ENCODE peak calls at places on chromosomes 5 and 9, in ten cellular contexts. O is choroid plexus epithelial cell, D is stomach, W is heart left ventricle, S is left ventricle myocardium inferior, Y is brain microvascular endothelial cell, X is hepatocyte, J is uterus, E is foreskin fibroblast, M is Peyer's patch. Z is an unnamed sample.

GRCh38 chr5:10898489-10898888 is 137.5 kb upstream of the DAP start:
- DNase-seq in O (no peak), Y (no peak), W (no peak), X (no peak), M (no peak), D (no peak), E (no peak), S (no peak), J (no peak), Z (no peak)

GRCh38 chr9:93697352-93698139 is 121.2 kb downstream of the PHF2 start:
- DNase-seq in O (no peak), X (no peak), Y (no peak), E (no peak), J (no peak), S (no peak), D (no peak), M (no peak), W (no peak), Z (no peak)

GRCh38 chr5:122501087-122501435 is 189.0 kb downstream of the SNCAIP start:
- DNase-seq in X (peak; percentile 38), D (no peak), J (no peak), M (no peak), E (peak; percentile 37), O (peak; percentile 40), S (no peak), Y (no peak), W (no peak), Z (peak; percentile 6)

GRCh38 chr5:42836070-42836769 is 24.5 kb upstream of the SELENOP start:
- DNase-seq in D (no peak), S (no peak), O (no peak), M (no peak), E (no peak), X (no peak), Y (no peak), W (no peak), J (no peak), Z (no peak)

GRCh38 chr5:51378778-51379652 is 4.2 kb upstream of the ISL1 start:
- DNase-seq in M (no peak), X (no peak), S (no peak), J (no peak), D (no peak), E (peak; percentile 73), Y (no peak), O (peak; percentile 16), W (no peak), Z (peak; percentile 20)

GRCh38 chr5:154198611-154199230 is 8.2 kb downstream of the GALNT10 start:
- DNase-seq in X (no peak), S (no peak), D (no peak), E (peak; percentile 76), Y (peak; percentile 80), W (no peak), J (no peak), O (peak; percentile 71), M (no peak), Z (peak; percentile 24)

GRCh38 chr5:55467862-55468551 is 66.8 kb downstream of the PLPP1 start:
- DNase-seq in Y (no peak), J (no peak), M (no peak), O (no peak), D (no peak), E (no peak), S (no peak), W (no peak), X (no peak), Z (no peak)

GRCh38 chr5:80071510-80072021 is 36.4 kb downstream of the THBS4 start:
- DNase-seq in M (no peak), S (no peak), Y (no peak), E (no peak), W (no peak), D (no peak), O (no peak), X (no peak), J (no peak), Z (no peak)

GRCh38 chr9:97529363-97530076 is 28.1 kb downstream of the TMOD1 start:
- DNase-seq in W (peak; percentile 77), S (peak; percentile 47), J (no peak), E (no peak), O (no peak), M (no peak), Y (peak; percentile 7), X (no peak), D (no peak), Z (no peak)

GRCh38 chr5:157801-158200 is 33.5 kb upstream of the LRRC14B start:
- DNase-seq in M (no peak), Y (no peak), W (no peak), X (no peak), S (no peak), O (no peak), E (no peak), D (no peak), J (no peak), Z (no peak)

GRCh38 chr9:127520941-127521918 is 69.9 kb downstream of the LRSAM1 start:
- DNase-seq in S (no peak), J (no peak), O (peak; percentile 94), X (peak; percentile 41), Y (peak; percentile 69), E (peak; percentile 82), M (no peak), D (no peak), W (no peak), Z (peak; percentile 57)

GRCh38 chr5:135016926-135017325 is 17.1 kb downstream of the PITX1 start:
- DNase-seq in X (no peak), E (no peak), J (peak; percentile 8), Y (no peak), M (peak; percentile 22), W (no peak), O (no peak), D (peak; percentile 41), S (no peak), Z (no peak)

GRCh38 chr9:61671276-61671973 is 481.6 kb downstream of the SPATA31A7 start:
- DNase-seq in Y (no peak), E (no peak), J (peak; percentile 7), S (no peak), W (no peak), O (no peak), D (no peak), X (no peak), M (no peak), Z (no peak)

GRCh38 chr9:68755752-68756151 is 50.7 kb downstream of the PIP5K1B start:
- DNase-seq in O (no peak), D (no peak), E (no peak), W (no peak), S (no peak), J (no peak), Y (no peak), X (no peak), M (no peak), Z (no peak)

GRCh38 chr9:35415769-35416427 is 74.0 kb upstream of the RUSC2 start:
- DNase-seq in D (no peak), W (no peak), M (no peak), X (no peak), E (no peak), S (no peak), O (no peak), Y (no peak), J (no peak), Z (no peak)
- TF ChIP-seq CTCF in D (no peak), W (no peak), M (no peak), X (no peak), E (no peak), S (no peak), O (peak; percentile 19), Y (peak; percentile 37), J (no peak), Z (no peak)

GRCh38 chr5:148928141-148928540 is 101.7 kb downstream of the ADRB2 start:
- DNase-seq in Y (no peak), W (no peak), M (no peak), X (no peak), D (no peak), S (no peak), J (no peak), O (no peak), E (peak; percentile 79), Z (no peak)

GRCh38 chr5:148931453-148932057 is 105.1 kb downstream of the ADRB2 start:
- DNase-seq in O (no peak), E (no peak), M (no peak), W (no peak), Y (no peak), X (no peak), S (no peak), D (no peak), J (no peak), Z (no peak)

GRCh38 chr5:148924817-148925216 is 98.4 kb downstream of the ADRB2 start:
- DNase-seq in X (no peak), O (no peak), D (peak; percentile 76), J (no peak), W (peak; percentile 47), S (peak; percentile 30), Y (no peak), M (no peak), E (no peak), Z (no peak)

GRCh38 chr5:148926207-148926606 is 99.8 kb downstream of the ADRB2 start:
- DNase-seq in W (no peak), O (no peak), M (no peak), S (no peak), D (no peak), X (no peak), E (no peak), Y (no peak), J (no peak), Z (no peak)

DNA sequence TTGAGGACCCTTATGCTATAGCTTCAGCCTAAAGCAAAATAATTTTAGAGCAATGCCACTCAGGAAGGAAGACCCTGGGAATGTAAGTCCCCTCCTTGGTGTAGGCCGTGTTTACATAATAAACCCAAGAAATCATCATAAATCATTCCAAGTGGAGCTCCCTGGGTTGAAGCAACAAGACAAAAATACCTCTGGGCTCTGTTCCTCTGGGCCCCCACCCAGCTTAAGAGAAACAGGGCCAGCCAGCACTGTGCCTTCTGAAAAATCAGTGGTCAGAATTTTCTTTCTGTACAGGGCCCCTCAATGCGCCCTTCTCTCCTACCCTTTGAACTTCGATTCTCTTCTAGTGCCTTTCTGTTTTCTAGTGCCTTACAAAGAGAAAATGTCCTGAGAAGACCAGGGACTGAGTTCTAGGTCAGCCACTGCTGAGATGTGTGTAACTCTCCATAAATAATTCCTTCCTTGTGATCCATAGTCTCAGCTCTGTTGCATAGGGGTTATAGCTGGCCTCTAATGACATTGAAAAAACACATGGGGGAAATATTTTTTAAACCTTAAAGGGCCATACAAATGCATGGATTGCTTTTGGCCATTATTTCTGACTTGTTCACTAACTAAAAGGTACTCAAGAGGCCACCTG is 101.0 kb downstream of the ADRB2 start:
- DNase-seq in D (no peak), E (no peak), X (no peak), S (no peak), J (no peak), Y (no peak), O (no peak), M (no peak), W (no peak), Z (no peak)
- H3K4me3 ChIP-seq in D (no peak overlapping the region), E (no peak overlapping the region), X (no peak overlapping the region), S (no peak overlapping the region), J (no peak overlapping the region), Y (no peak overlapping the region), O (no peak overlapping the region), M (no peak overlapping the region), W (no peak overlapping the region), Z (no peak overlapping the region)

GRCh38 chr9:134175808-134176598 is 11.6 kb upstream of the RNU6ATAC start:
- DNase-seq in M (no peak), Y (no peak), X (no peak), J (no peak), O (no peak), W (peak; percentile 60), D (no peak), E (no peak), S (no peak), Z (no peak)
- TF ChIP-seq CTCF in M (no peak), Y (no peak), X (peak; percentile 41), J (peak; percentile 42), O (peak; percentile 28), W (peak; percentile 44), D (no peak), E (no peak), S (peak; percentile 67), Z (peak; percentile 6)

GRCh38 chr5:138033916-138034315 is 1.0 kb upstream of the FAM13B start:
- DNase-seq in E (peak; percentile 91), M (no peak), S (no peak), J (no peak), X (no peak), W (no peak), Y (peak; percentile 55), D (no peak), O (peak; percentile 47), Z (no peak)
- H3K4me3 ChIP-seq in E (peak overlapping the region; percentile 84), M (no peak overlapping the region), S (peak overlapping the region; percentile 78), J (no peak overlapping the region), X (peak overlapping the region; percentile 91), W (peak overlapping the region; percentile 98), Y (no peak overlapping the region), D (no peak overlapping the region), O (no peak overlapping the region), Z (no peak overlapping the region)

Z was measured in astrocyte of the cerebellum.